ENCODE peak calls at places on chromosome 17, in four cellular contexts. W, U, G and O are unnamed samples.
A peak's percentile ranks its signal among the peaks of the same experiment; 100 is the strongest.

GRCh38 chr17:45150911-45151809 is 2.9 kb downstream of the HEXIM1 start:
- DNase-seq in W (no peak), U (no peak), G (peak; percentile 51), O (no peak)

GRCh38 chr17:17422641-17423040 is 54.2 kb upstream of the MED9 start:
- DNase-seq in W (no peak), U (no peak), G (no peak), O (no peak)

GRCh38 chr17:33452797-33453196 is 159.7 kb upstream of the ASIC2 start:
- DNase-seq in W (no peak), U (no peak), G (no peak), O (no peak)

GRCh38 chr17:77474292-77474988 is 333.7 kb downstream of the SEC14L1 start:
- DNase-seq in W (no peak), U (no peak), G (peak; percentile 45), O (no peak)

GRCh38 chr17:72774251-72774650 is 318.2 kb downstream of the SLC39A11 start:
- DNase-seq in W (no peak), U (no peak), G (no peak), O (no peak)

GRCh38 chr17:7220593-7221280 is 999 bp downstream of the ACADVL start:
- DNase-seq in W (peak; percentile 52), U (no peak), G (peak; percentile 67), O (peak; percentile 50)

GRCh38 chr17:73748521-73748920 is 104.3 kb upstream of the SDK2 start:
- DNase-seq in W (no peak), U (no peak), G (no peak), O (no peak)

GRCh38 chr17:30905742-30906100 is 317 bp downstream of the TEFM start:
- DNase-seq in W (no peak), U (no peak), G (no peak), O (no peak)

GRCh38 chr17:77288115-77288619 is 147.4 kb downstream of the SEC14L1 start:
- DNase-seq in W (no peak), U (no peak), G (no peak), O (no peak)

GRCh38 chr17:65530985-65531507 is 30.4 kb downstream of the AXIN2 start:
- DNase-seq in W (no peak), U (peak; percentile 32), G (peak; percentile 94), O (no peak)

GRCh38 chr17:58156839-58157803 is 8.9 kb downstream of the OR4D1 start:
- DNase-seq in W (peak; percentile 26), U (no peak), G (no peak), O (no peak)

GRCh38 chr17:61574542-61575351 is 16.3 kb downstream of the NACA2 start:
- DNase-seq in W (no peak), U (no peak), G (peak; percentile 76), O (no peak)